ENCODE peak calls at places on chromosomes 5 and 9, in six cellular contexts. X is CD4-positive, CD25-positive, alpha-beta regulatory T cell; B is mammary epithelial cell; T is esophagus squamous epithelium; A is lower leg skin; E is small intestine. Y is an unnamed sample.

GRCh38 chr5:38905516-38905915 is 59.7 kb downstream of the OSMR start:
- DNase-seq in E (no peak), X (no peak), B (peak), A (no peak), T (no peak), Y (no peak)

GRCh38 chr9:133690111-133690561 is 48.0 kb downstream of the SARDH start:
- DNase-seq in A (no peak), T (no peak), X (no peak), E (no peak), B (no peak), Y (no peak)

GRCh38 chr5:116176124-116176523 is 91.3 kb downstream of the COMMD10 start:
- DNase-seq in E (no peak), T (no peak), X (no peak), B (peak), A (no peak), Y (no peak)

GRCh38 chr9:101472891-101473290 is 37.3 kb upstream of the ALDOB start:
- DNase-seq in E (no peak), X (no peak), T (no peak), B (no peak), A (no peak), Y (no peak)

GRCh38 chr9:109110326-109111014 is 9.3 kb downstream of the TMEM245 start:
- DNase-seq in B (peak), E (no peak), X (peak), T (no peak), A (no peak), Y (peak)

GRCh38 chr5:115543931-115544370 is 624 bp downstream of the FEM1C start:
- DNase-seq in E (peak), T (no peak), B (peak), X (peak), A (no peak), Y (peak)

GRCh38 chr5:159104058-159104651 is 4.4 kb upstream of the EBF1 start:
- DNase-seq in A (peak), X (no peak), T (no peak), B (no peak), E (no peak), Y (peak)

GRCh38 chr5:32304622-32305021 is 8.1 kb downstream of the MTMR12 start:
- DNase-seq in E (no peak), B (no peak), T (no peak), A (no peak), X (no peak), Y (no peak)

GRCh38 chr5:159419567-159419966 is 89.3 kb upstream of the IL12B start:
- DNase-seq in B (no peak), T (no peak), X (no peak), E (no peak), A (no peak), Y (no peak)

GRCh38 chr5:123755587-123756324 is 243.8 kb downstream of the CSNK1G3 start:
- DNase-seq in E (no peak), B (no peak), X (no peak), A (no peak), T (no peak), Y (no peak)

GRCh38 chr5:68396722-68397121 is 181.2 kb downstream of the PIK3R1 start:
- DNase-seq in X (no peak), A (no peak), B (no peak), E (peak), T (no peak), Y (no peak)

GRCh38 chr5:107361945-107362344 is 308.8 kb downstream of the EFNA5 start:
- DNase-seq in X (no peak), B (peak), E (no peak), A (no peak), T (no peak), Y (no peak)

GRCh38 chr5:153880094-153880493 is 158.6 kb downstream of the FAM114A2 start:
- DNase-seq in E (no peak), B (no peak), T (no peak), A (no peak), X (no peak), Y (no peak)

GRCh38 chr9:111413996-111414395 is 70.2 kb downstream of the ECPAS start:
- DNase-seq in T (no peak), A (no peak), X (no peak), E (no peak), B (no peak), Y (no peak)

GRCh38 chr5:132759114-132760042 is 12.2 kb downstream of the CCNI2 start:
- DNase-seq in T (no peak), X (no peak), A (no peak), E (no peak), B (no peak), Y (no peak)

GRCh38 chr5:74895906-74896305 is 29.7 kb upstream of the FAM169A start:
- DNase-seq in T (no peak), A (no peak), X (no peak), E (peak), B (peak), Y (no peak)

DNA sequence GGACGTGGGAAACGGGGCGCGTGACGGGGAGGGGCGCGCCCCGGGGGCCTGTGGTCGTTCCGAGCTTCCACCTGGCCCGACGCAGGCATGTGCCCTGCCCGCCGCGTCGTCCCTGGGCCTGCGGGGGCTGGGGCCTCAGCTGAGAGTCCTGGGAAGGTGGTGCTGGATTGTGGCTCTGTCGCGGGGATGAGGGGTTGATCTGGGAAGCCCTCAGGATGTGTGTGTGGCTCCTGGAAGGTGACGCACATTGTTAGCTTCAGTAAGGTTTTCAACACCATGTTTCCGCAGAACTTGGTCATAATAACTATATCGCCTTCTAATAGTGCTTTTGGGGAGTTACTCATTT is 589.1 kb downstream of the MTRR start:
- DNase-seq in B (peak), X (no peak), E (peak), A (no peak), T (no peak), Y (no peak)
- H3K4me3 ChIP-seq in B (peak), X (peak), E (peak), A (peak), T (peak), Y (peak)

DNA sequence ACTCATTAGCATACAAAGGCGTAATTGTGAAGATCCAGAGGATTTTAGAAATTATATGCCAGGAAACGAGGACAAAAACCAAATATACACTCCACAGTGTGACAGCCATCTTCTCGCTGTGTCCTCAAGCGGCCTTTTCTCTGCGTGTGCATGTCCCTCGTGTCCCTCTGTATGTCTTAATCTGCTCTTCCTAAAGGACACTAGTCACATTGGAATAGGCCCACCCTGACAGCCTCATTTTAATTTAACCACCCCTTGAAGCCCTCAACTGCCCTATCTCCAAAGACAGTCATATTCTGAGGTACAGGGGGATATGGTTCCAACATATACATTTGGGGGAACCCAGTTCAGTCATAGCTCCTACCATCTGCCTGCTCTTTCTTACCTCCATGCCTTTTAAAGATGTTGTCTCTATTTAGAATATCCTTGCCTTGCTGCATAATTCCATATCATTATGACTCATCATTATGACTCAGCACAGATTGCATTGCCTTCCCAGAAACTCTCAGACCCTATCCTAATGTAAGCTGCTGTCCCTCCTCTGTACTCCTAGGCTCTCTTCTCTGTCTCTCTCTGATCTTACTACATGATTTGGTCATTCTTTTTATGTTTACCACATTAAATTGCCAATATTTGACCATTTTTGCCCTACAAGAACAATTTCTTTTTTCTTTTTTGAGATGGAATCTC is 210.9 kb downstream of the AOPEP start:
- DNase-seq in A (no peak), B (peak), T (no peak), X (no peak), E (peak), Y (no peak)
- H3K4me3 ChIP-seq in A (no peak), B (no peak), T (no peak), X (no peak), E (no peak), Y (no peak)

GRCh38 chr9:94868462-94868861 is 142.0 kb downstream of the AOPEP start:
- DNase-seq in A (no peak), B (no peak), E (no peak), X (no peak), T (no peak), Y (no peak)
- H3K4me3 ChIP-seq in A (no peak), B (no peak), E (no peak), X (no peak), T (no peak), Y (no peak)

GRCh38 chr9:125651907-125652306 is 55.1 kb downstream of the MAPKAP1 start:
- DNase-seq in B (no peak), E (no peak), A (no peak), T (no peak), X (no peak), Y (no peak)

GRCh38 chr9:125649826-125650225 is 57.2 kb downstream of the MAPKAP1 start:
- DNase-seq in B (peak), A (no peak), T (no peak), X (no peak), E (no peak), Y (no peak)

GRCh38 chr9:125648294-125648693 is 58.7 kb downstream of the MAPKAP1 start:
- DNase-seq in E (no peak), B (no peak), X (no peak), A (no peak), T (no peak), Y (no peak)

GRCh38 chr9:125650271-125650737 is 56.7 kb downstream of the MAPKAP1 start:
- DNase-seq in E (no peak), T (no peak), X (no peak), A (no peak), B (peak), Y (no peak)

DNA sequence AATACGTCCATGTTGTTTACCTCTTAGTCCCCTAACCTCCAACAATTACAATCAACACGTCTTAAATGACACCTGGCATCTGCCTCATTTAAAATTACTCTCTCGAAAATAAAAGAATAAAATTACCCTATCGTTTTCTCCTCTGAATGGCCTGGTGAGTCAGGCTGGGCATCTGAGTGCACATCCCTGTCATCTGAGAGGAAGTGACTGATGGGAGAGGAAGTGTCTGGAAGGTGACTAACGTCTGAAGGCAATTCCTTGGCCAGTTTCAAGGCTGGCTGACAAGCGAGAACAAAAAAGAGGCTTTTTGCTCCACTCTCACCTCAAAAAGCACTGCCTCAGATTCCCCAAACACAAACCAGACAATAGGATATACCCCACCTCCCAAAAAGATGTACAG is 57.7 kb downstream of the MAPKAP1 start:
- DNase-seq in A (no peak), X (no peak), B (peak), E (no peak), T (no peak), Y (no peak)
- H3K4me3 ChIP-seq in A (no peak), X (no peak), B (no peak), E (no peak), T (no peak), Y (no peak)

Y was measured in CD4-positive, alpha-beta memory T cell.